ENCODE peak calls at places on chromosomes 16 and 17, in five cellular contexts. S is OCI-LY7, K is ovary, V is heart right ventricle, D is psoas muscle. E is an unnamed sample.

GRCh38 chr16:2532494-2533141 is 1.4 kb upstream of the CEMP1 start:
- DNase-seq in S (peak; percentile 71), K (peak; percentile 83), V (peak; percentile 59), D (peak; percentile 78), E (peak; percentile 92)

GRCh38 chr17:49130891-49131290 is 1.7 kb upstream of the B4GALNT2 start:
- DNase-seq in S (no peak), K (no peak), V (no peak), D (no peak), E (no peak)

GRCh38 chr17:47117386-47117785 is 71.7 kb downstream of the CDC27 start:
- DNase-seq in S (no peak), K (no peak), V (no peak), D (no peak), E (no peak)

GRCh38 chr16:30113031-30113710 is at the start of gene GDPD3:
- DNase-seq in S (no peak), K (peak; percentile 40), V (peak; percentile 52), D (no peak), E (peak; percentile 38)

GRCh38 chr17:7912927-7913524 is 3.1 kb downstream of the RNF227 start:
- DNase-seq in S (peak; percentile 89), K (no peak), V (no peak), D (no peak), E (peak; percentile 50)

GRCh38 chr17:77619851-77620250 is 338.7 kb upstream of the TNRC6C start:
- DNase-seq in S (no peak), K (no peak), V (no peak), D (no peak), E (no peak)

GRCh38 chr17:10249271-10250010 is 51.0 kb upstream of the GAS7 start:
- DNase-seq in S (no peak), K (no peak), V (no peak), D (no peak), E (no peak)

GRCh38 chr16:89189358-89190025 is 10.8 kb downstream of the SLC22A31 start:
- DNase-seq in S (no peak), K (no peak), V (no peak), D (peak; percentile 41), E (no peak)

DNA sequence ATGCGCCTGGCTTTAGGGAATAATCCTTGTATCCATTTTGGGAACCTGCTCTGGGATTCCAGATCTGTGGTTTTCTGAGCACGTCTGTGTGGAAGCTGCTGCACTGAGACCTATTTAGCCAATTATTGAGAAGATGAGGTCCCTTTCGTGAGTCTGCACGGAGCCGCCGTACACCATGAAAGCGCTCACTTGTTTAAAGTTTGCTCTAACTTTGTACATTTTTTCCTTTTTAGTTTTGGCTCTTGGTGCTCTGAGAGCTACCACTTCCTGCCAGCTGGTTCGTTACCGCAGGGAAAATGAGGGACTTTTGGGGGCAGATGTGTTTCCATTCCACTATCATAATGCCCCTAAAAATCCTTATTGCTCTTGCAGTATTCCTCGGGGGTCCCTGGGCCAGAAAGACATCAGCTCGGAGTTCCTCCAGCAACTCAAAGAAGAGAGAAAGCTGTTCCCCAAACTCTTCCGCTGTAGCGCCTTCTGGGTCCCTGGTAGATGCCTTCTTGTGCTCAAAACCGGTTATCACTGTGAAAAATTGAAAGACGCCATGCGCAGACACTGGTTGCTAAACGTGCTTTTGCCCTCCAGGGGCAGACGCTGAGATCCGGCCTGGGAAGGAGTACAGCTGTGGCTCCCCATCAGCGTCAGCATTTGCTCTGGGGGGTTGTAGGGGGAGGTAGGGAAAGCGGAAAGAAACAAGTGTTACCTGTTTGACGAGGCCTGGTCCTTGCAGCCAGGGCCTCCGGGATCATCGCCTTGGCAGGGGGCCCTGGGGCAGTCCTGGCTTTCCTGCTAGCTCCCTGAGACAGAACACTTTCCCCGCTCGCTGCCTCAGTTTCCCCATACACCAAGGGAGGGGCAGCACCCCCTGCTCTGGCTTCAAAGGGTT is 238.1 kb downstream of the MRTFB start:
- DNase-seq in S (peak; percentile 89), K (no peak), V (no peak), D (peak; percentile 64), E (peak; percentile 61)
- H3K4me1 ChIP-seq in S (peaks cover 87% of the 10 kb centered on the region), K (peaks cover 14% of the 10 kb centered on the region), V (peaks cover 32% of the 10 kb centered on the region), D (peaks cover 61% of the 10 kb centered on the region), E (peaks cover 16% of the 10 kb centered on the region)

DNA sequence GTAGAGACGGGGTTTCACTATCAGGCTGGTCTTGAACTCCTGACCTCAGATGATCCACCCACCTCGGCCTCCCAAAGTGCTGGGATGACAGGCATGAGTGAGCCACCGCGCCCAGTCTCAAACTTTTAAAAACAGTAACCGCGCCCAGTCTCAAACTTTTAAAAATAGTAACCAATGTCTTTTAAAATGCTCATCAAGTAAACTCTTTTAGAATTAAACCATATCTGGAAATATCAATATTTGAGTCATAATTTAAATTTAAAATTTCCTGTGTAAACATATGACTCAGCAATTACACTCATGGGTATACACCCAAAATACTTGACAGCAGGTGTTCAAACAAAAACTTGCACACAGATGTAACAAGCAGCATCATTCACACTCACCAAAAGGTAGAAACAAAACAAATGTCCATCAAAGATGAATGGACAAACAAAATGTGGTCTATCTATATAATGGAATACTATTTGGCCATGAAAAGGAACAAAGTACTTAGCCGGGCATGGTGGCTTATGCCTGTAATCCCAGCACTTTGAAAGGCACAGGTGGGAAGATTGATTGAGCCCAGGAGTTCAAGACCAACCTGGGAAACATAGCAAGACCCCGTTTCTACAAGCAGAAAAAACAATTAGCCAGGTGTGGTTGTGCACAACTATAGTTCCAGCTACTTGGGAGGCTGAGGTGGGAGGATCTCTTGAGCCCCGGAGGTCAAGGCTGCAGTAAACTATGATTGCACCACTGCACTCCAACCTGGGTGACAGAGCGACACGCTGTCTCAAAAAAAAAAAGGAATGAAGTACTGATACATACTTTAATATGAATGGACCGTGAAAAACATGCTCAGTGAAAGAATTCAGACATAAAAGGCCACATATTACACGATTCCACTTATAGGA is 20.2 kb downstream of the ENPP7 start:
- DNase-seq in S (no peak), K (no peak), V (no peak), D (no peak), E (no peak)
- H3K4me3 ChIP-seq in S (no peak overlapping the region), K (no peak overlapping the region), V (no peak overlapping the region), D (no peak overlapping the region), E (no peak overlapping the region)

DNA sequence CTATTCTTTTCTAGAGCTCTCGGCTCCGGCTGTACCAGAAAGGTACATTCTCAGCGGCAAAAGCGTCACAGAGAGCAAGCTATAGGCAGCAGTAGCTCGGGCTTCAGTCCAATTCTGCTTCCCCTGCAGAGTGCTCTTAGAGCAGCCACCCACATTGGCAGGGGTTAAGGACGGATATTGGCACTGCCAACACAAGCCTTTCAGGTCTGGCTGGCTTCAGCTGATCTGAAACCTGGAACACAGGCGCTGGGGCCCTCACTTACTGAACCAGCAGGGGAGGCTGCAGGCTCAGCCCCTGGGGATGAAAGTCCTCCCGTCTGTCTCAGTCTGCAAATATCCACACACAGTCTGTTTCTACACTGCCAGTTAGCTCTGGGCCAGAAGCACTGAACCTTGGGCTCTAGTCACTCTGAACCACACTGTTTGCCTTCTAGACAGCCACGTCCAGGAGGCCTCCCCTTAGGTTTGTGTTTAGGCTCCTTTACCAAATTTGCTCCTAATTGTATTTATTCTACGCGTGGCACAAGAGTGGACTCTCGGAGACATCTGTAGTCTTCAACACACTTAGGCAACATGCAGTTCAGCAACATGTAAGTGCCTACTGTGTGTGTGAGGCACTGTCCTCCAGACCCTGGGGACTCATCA is 40.1 kb downstream of the HIC1 start:
- DNase-seq in S (peak; percentile 27), K (no peak), V (peak; percentile 70), D (peak; percentile 75), E (no peak)
- TF ChIP-seq CTCF in S (peak; percentile 52), K (no peak), V (peak; percentile 64), D (peak; percentile 57), E (peak; percentile 84)

DNA sequence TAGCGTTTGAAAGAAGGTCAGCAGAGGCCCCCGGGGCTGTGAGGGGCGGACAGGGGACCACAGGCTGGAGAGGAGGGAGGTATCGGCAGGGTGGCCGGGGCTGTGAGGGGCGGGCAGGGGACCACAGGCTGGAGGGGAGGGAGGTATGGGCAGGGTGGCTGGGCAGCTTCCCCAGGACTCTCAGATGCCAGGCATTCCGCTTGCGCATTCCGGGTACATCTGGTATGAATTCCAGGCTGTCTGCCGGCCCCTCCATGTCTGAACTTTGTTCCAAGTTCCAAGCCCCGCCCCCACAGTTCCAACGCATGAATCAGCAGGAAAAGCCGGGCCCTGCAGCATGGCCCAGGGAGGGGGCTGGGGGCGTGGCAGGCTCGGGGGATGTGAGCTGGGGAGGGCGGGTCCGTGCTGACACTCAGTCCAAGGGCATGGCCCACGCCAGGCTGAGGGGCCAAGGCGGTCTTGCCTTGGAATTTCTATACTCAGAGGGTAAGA is 4.4 kb upstream of the TLCD2 start:
- DNase-seq in S (no peak), K (peak; percentile 99), V (peak; percentile 97), D (peak; percentile 99), E (peak; percentile 100)
- H3K4me1 ChIP-seq in S (peaks cover 20% of the 10 kb centered on the region), K (peaks cover 19% of the 10 kb centered on the region), V (peaks cover 43% of the 10 kb centered on the region), D (peaks cover 52% of the 10 kb centered on the region), E (peaks cover 36% of the 10 kb centered on the region)

GRCh38 chr16:9095998-9096397 is 4.6 kb downstream of the HAPSTR1 start:
- DNase-seq in S (no peak), K (no peak), V (no peak), D (no peak), E (no peak)

GRCh38 chr16:9099131-9099625 is 7.7 kb downstream of the HAPSTR1 start:
- DNase-seq in S (no peak), K (no peak), V (no peak), D (no peak), E (no peak)

GRCh38 chr16:9096416-9096952 is 5.0 kb downstream of the HAPSTR1 start:
- DNase-seq in S (no peak), K (no peak), V (no peak), D (no peak), E (no peak)

GRCh38 chr16:9097266-9098219 is 6.1 kb downstream of the HAPSTR1 start:
- DNase-seq in S (no peak), K (no peak), V (no peak), D (no peak), E (no peak)

GRCh38 chr16:9098377-9099090 is 7.1 kb downstream of the HAPSTR1 start:
- DNase-seq in S (no peak), K (no peak), V (no peak), D (no peak), E (no peak)
- H3K4me3 ChIP-seq in S (no peak overlapping the region), K (no peak overlapping the region), V (no peak overlapping the region), D (peak overlapping the region; percentile 7), E (no peak overlapping the region)

GRCh38 chr17:4267402-4267801 is 3.6 kb upstream of the ANKFY1 start:
- DNase-seq in S (no peak), K (no peak), V (no peak), D (no peak), E (no peak)

GRCh38 chr17:4258867-4259266 is 4.9 kb downstream of the ANKFY1 start:
- DNase-seq in S (no peak), K (no peak), V (no peak), D (no peak), E (no peak)

GRCh38 chr17:4266550-4266949 is 2.8 kb upstream of the ANKFY1 start:
- DNase-seq in S (no peak), K (no peak), V (no peak), D (no peak), E (no peak)

GRCh38 chr17:4261452-4261851 is 2.3 kb downstream of the ANKFY1 start:
- DNase-seq in S (no peak), K (no peak), V (no peak), D (no peak), E (no peak)

GRCh38 chr17:4263282-4264215 is at the start of gene ANKFY1:
- DNase-seq in S (peak; percentile 97), K (peak; percentile 98), V (peak; percentile 98), D (peak; percentile 99), E (peak; percentile 93)
- TF ChIP-seq CTCF in S (peak; percentile 42), K (peak; percentile 30), V (no peak), D (peak; percentile 8), E (peak; percentile 7)

GRCh38 chr17:29791336-29791735 is 138.7 kb downstream of the SSH2 start:
- DNase-seq in S (no peak), K (no peak), V (no peak), D (no peak), E (no peak)
- H3K4me1 ChIP-seq in S (no peaks in the 10 kb centered on the region), K (no peaks in the 10 kb centered on the region), V (no peaks in the 10 kb centered on the region), D (no peaks in the 10 kb centered on the region), E (no peaks in the 10 kb centered on the region)

E was measured in Caco-2.